ENCODE peak calls at places on chromosomes 7 and 10, in six cellular contexts. D is SK-N-SH, G is H1, Q is K562, J is HepG2, B is GM12892. Z is an unnamed sample.

GRCh38 chr10:43692051-43692825 is 43.6 kb upstream of the ZNF32 start:
- DNase-seq in D (no peak), J (no peak), B (no peak), Q (no peak), G (no peak), Z (no peak)

GRCh38 chr10:130812381-130813148 is 499.0 kb downstream of the TCERG1L start:
- DNase-seq in J (no peak), B (no peak), D (no peak), G (no peak), Q (no peak), Z (no peak)

GRCh38 chr10:124659380-124659779 is 84.8 kb downstream of the FAM53B start:
- DNase-seq in B (no peak), G (no peak), D (no peak), Q (no peak), J (no peak), Z (no peak)

GRCh38 chr10:121900443-121901174 is 27.2 kb downstream of the ATE1 start:
- DNase-seq in J (peak), Q (peak), G (no peak), D (peak), B (no peak), Z (peak)

GRCh38 chr7:41612386-41612785 is 90.5 kb downstream of the INHBA start:
- DNase-seq in D (no peak), J (no peak), Q (no peak), G (no peak), B (no peak), Z (no peak)

GRCh38 chr10:13683017-13683416 is 96.3 kb downstream of the PRPF18 start:
- DNase-seq in J (no peak), D (no peak), B (no peak), Q (no peak), G (no peak), Z (no peak)

GRCh38 chr7:157009170-157009777 is 1.2 kb downstream of the MNX1 start:
- DNase-seq in G (no peak), D (peak), J (peak), B (no peak), Q (no peak), Z (no peak)

GRCh38 chr10:87659571-87660483 is at the start of gene PAPSS2:
- DNase-seq in G (no peak), J (no peak), D (peak), Q (no peak), B (peak), Z (peak)

GRCh38 chr10:114343623-114344306 is 60.5 kb downstream of the AFAP1L2 start:
- DNase-seq in B (no peak), J (no peak), Q (no peak), D (no peak), G (no peak), Z (no peak)

GRCh38 chr10:90218846-90219245 is 517.5 kb downstream of the KIF20B start:
- DNase-seq in J (no peak), Q (no peak), B (no peak), D (no peak), G (no peak), Z (no peak)

GRCh38 chr7:226281-226882 is 34.0 kb downstream of the FAM20C start:
- DNase-seq in B (no peak), J (no peak), Q (no peak), G (no peak), D (no peak), Z (no peak)

GRCh38 chr10:103752680-103753248 is 102.6 kb downstream of the SH3PXD2A start:
- DNase-seq in D (no peak), B (no peak), G (no peak), J (peak), Q (peak), Z (no peak)

GRCh38 chr7:84941291-84941690 is 245.6 kb downstream of the SEMA3D start:
- DNase-seq in D (no peak), G (no peak), Q (no peak), J (no peak), B (no peak), Z (no peak)

GRCh38 chr7:48426966-48427555 is 255.8 kb downstream of the ABCA13 start:
- DNase-seq in Q (no peak), J (no peak), G (no peak), D (no peak), B (no peak), Z (no peak)

GRCh38 chr7:112272921-112273561 is 66.5 kb downstream of the ZNF277 start:
- DNase-seq in D (no peak), Q (no peak), B (no peak), J (no peak), G (no peak), Z (no peak)

GRCh38 chr7:87220734-87221215 is 1.2 kb upstream of the TMEM243 start:
- DNase-seq in J (no peak), B (no peak), D (peak), Q (peak), G (no peak), Z (no peak)

GRCh38 chr7:73830618-73830871 is 251 bp upstream of the CLDN4 start:
- DNase-seq in Q (no peak), J (no peak), G (no peak), D (no peak), B (no peak), Z (no peak)

GRCh38 chr7:73832806-73833205 is 2.0 kb downstream of the CLDN4 start:
- DNase-seq in G (no peak), Q (no peak), B (no peak), J (no peak), D (no peak), Z (no peak)

GRCh38 chr7:73833251-73833919 is 2.6 kb downstream of the CLDN4 start:
- DNase-seq in D (no peak), G (no peak), Q (no peak), J (peak), B (no peak), Z (no peak)

GRCh38 chr7:73830872-73831655 is at the start of gene CLDN4:
- DNase-seq in D (no peak), G (no peak), B (no peak), Q (no peak), J (peak), Z (no peak)

GRCh38 chr7:73831656-73832579 is 1.1 kb downstream of the CLDN4 start:
- DNase-seq in Q (no peak), J (peak), G (no peak), D (no peak), B (no peak), Z (no peak)
- TF ChIP-seq TAF1 in Q (no peak), J (peak), G (peak), D (no peak), B (no peak), Z (no peak)

GRCh38 chr7:129690701-129691100 is 79.2 kb downstream of the NRF1 start:
- DNase-seq in B (no peak), J (no peak), G (no peak), D (no peak), Q (no peak), Z (no peak)
- TF ChIP-seq TAF1 in B (no peak), J (no peak), G (no peak), D (no peak), Q (no peak), Z (no peak)

DNA sequence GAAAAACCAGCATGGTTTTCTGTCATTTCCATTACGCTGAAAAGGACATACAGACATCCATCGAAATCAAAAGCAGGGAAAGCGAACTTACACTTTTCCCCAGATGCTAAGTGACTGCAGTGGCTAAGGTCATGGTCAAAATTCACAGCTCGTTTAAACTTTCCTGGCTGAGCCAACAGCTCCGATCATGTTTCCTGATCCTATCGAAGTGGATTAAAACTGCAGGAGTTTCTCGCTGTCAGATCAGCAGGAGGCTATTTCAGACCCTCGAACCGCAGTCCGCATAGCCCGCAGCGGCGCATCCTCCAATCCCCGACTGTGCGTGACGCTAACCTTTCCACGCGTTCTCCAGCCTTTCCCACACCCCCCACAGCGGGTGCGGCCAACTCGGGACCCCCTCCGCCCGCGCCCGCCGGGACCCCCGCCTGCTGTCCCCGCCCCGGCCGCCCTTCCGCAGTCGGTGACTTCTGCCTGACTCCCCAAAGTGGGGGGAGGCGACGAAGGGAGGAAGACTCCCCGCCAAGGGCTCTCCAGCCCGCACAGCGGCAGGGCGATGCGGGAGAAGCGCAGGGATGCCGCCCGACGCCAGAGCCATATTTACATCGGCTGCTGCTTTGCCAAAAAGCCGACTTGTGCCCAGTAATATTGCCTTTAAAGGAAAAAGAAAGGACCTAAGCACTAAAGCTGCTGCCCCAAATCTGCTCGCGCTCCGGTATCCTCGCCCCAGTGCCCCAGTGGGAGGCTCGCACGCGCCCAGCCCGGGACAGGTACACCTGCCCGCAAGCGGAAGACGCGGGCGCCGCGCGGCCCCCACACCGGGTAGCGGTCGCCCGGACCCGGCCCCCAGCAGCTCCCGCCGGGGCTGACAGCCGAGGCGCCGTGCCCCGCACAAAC is 1.2 kb downstream of the PIP4K2A start:
- DNase-seq in B (peak), G (no peak), Q (peak), D (peak), J (peak), Z (peak)
- TF ChIP-seq TAF1 in B (no peak), G (no peak), Q (no peak), D (no peak), J (no peak), Z (no peak)

DNA sequence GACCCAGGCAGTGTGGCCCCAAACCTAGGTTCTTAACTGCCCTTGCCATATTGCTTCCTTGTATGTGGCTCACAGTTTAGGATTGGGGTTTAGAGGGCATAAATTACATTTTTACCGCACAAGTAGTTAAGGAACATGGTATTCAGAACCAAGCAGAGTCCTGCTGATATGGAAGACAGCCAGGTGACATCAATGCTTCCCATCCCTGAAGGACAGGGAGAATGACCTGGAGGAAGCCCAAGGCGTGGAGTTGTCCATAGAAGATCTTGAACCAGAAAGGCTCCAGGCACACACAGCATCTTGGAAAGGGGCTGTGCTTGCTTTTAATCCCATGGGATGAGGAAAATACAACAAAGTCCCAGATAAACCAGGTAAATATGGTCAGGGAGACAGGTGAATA is 48.3 kb downstream of the ATXN7L1 start:
- DNase-seq in Q (no peak), D (no peak), J (no peak), G (no peak), B (no peak), Z (no peak)
- TF ChIP-seq TAF1 in Q (no peak), D (no peak), J (no peak), G (no peak), B (no peak), Z (no peak)

GRCh38 chr10:112969542-112969941 is 19.5 kb downstream of the TCF7L2 start:
- DNase-seq in J (peak), D (no peak), G (no peak), Q (no peak), B (no peak), Z (no peak)
- TF ChIP-seq TAF1 in J (no peak), D (no peak), G (no peak), Q (no peak), B (no peak), Z (no peak)

DNA sequence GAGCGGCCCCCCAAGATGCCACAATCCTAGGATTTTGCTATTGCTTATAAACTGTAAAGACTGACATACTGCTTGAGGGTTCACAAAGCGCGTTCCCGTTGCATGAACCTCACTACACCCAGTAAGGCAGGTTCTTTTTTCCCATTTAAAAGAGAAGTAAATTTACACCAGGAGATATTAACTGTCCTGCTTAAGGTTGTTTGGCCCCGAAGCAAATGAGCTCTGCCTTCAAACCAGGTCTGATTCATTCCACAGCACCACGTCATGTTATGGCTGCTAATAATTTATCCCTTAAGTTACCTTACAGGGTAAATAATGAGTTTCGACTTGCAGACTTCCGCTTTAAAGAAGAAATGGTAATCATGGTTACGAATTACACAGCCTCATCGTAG is 559 bp upstream of the FKBP14 start:
- DNase-seq in B (no peak), Q (no peak), D (peak), J (peak), G (no peak), Z (no peak)
- TF ChIP-seq TAF1 in B (no peak), Q (no peak), D (no peak), J (no peak), G (no peak), Z (peak)

GRCh38 chr7:143458263-143458662 is 15.0 kb downstream of the TAS2R60 start:
- DNase-seq in Q (no peak), J (no peak), D (no peak), G (no peak), B (no peak), Z (no peak)

GRCh38 chr7:143459359-143459758 is 16.1 kb downstream of the TAS2R60 start:
- DNase-seq in J (no peak), D (no peak), G (no peak), Q (no peak), B (no peak), Z (no peak)

GRCh38 chr7:143455494-143455893 is 12.2 kb downstream of the TAS2R60 start:
- DNase-seq in D (no peak), Q (no peak), J (no peak), G (no peak), B (no peak), Z (no peak)

GRCh38 chr7:143454091-143454729 is 11.0 kb downstream of the TAS2R60 start:
- DNase-seq in D (no peak), J (no peak), Q (no peak), B (no peak), G (no peak), Z (no peak)

GRCh38 chr7:143456992-143457793 is 13.9 kb downstream of the TAS2R60 start:
- DNase-seq in J (no peak), B (no peak), Q (no peak), D (no peak), G (no peak), Z (no peak)
- TF ChIP-seq TAF1 in J (no peak), B (no peak), Q (no peak), D (no peak), G (no peak), Z (no peak)

DNA sequence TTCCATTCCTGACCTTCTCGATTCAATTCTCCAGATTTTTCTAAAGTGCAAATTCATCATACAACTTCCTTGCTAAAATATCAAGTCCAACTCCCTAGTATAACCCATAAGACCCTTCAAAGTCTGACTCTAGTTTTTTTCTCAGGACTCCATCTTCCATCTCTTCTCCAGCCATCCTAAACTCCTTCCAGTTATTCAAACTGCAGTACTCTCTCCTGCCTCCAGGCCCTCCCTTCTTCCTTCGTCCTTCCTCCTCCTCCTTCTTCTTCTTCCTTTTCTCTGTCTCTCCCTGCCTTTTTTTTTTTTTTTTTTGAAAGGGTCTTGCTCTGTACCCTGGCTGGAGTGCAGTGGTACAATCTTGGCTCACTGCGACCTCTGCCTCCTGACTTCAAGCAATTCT is 111.9 kb downstream of the RELN start:
- DNase-seq in B (no peak), D (no peak), J (no peak), G (no peak), Q (no peak), Z (no peak)
- TF ChIP-seq TAF1 in B (no peak), D (no peak), J (no peak), G (no peak), Q (no peak), Z (no peak)